ENCODE peak calls at places on chromosomes 12 and 14, in five cellular contexts. X is fibroblast of lung, F is retinal pigment epithelial cell, L is GM12865, A is esophagus squamous epithelium. E is an unnamed sample.

GRCh38 chr14:93032301-93032929 is 83.3 kb downstream of the ITPK1 start:
- DNase-seq in X (no peak), L (no peak), F (no peak), A (no peak), E (no peak)

GRCh38 chr14:104794099-104794498 is 1.4 kb downstream of the AKT1 start:
- DNase-seq in X (peak; percentile 53), A (no peak), F (peak; percentile 42), L (peak; percentile 70), E (peak; percentile 62)

GRCh38 chr12:66164349-66164821 is 5.4 kb downstream of the TMBIM4 start:
- DNase-seq in X (no peak), F (no peak), L (no peak), A (no peak), E (no peak)

GRCh38 chr12:132046561-132046960 is 96.8 kb downstream of the EP400 start:
- DNase-seq in X (peak; percentile 95), A (no peak), L (no peak), F (no peak), E (no peak)

GRCh38 chr14:91354979-91355685 is 62.5 kb downstream of the CCDC88C start:
- DNase-seq in A (no peak), L (peak; percentile 74), F (no peak), X (no peak), E (peak; percentile 62)

GRCh38 chr14:70118064-70118463 is 70.7 kb downstream of the SLC8A3 start:
- DNase-seq in L (no peak), X (no peak), A (no peak), F (no peak), E (no peak)

GRCh38 chr14:77316872-77317271 is 3.8 kb downstream of the POMT2 start:
- DNase-seq in F (no peak), L (no peak), A (no peak), X (no peak), E (no peak)

GRCh38 chr14:22482085-22482694 is 106.8 kb downstream of the DAD1 start:
- DNase-seq in F (no peak), L (peak; percentile 58), X (no peak), A (no peak), E (no peak)

GRCh38 chr14:104724981-104725771 is 1.1 kb downstream of the ADSS1 start:
- DNase-seq in A (no peak), F (no peak), X (peak; percentile 63), L (no peak), E (no peak)

GRCh38 chr12:39309516-39309915 is 133.4 kb downstream of the KIF21A start:
- DNase-seq in X (no peak), F (no peak), L (no peak), A (no peak), E (no peak)

GRCh38 chr12:115871714-115872113 is 405.8 kb downstream of the MED13L start:
- DNase-seq in X (peak; percentile 20), F (no peak), A (no peak), L (peak; percentile 25), E (peak; percentile 39)

GRCh38 chr12:22518067-22518719 is 26.1 kb downstream of the C2CD5 start:
- DNase-seq in F (peak; percentile 62), L (no peak), X (peak; percentile 65), A (no peak), E (no peak)

GRCh38 chr14:105315941-105316562 is 1.5 kb downstream of the PACS2 start:
- DNase-seq in A (no peak), L (no peak), F (no peak), X (no peak), E (no peak)

GRCh38 chr12:77104792-77105191 is 39.4 kb upstream of the E2F7 start:
- DNase-seq in L (no peak), X (peak; percentile 32), F (no peak), A (no peak), E (no peak)

GRCh38 chr14:67999693-68000384 is 180.3 kb downstream of the RAD51B start:
- DNase-seq in L (no peak), A (no peak), X (peak; percentile 84), F (peak; percentile 76), E (no peak)

GRCh38 chr12:122888232-122888752 is 7.6 kb downstream of the VPS37B start:
- DNase-seq in X (peak; percentile 57), L (peak; percentile 62), F (peak; percentile 76), A (no peak), E (peak; percentile 54)

GRCh38 chr12:14366211-14366762 is 805 bp downstream of the ATF7IP start:
- DNase-seq in F (no peak), A (no peak), L (peak; percentile 66), X (no peak), E (no peak)

GRCh38 chr12:82019533-82019932 is 260.4 kb upstream of the PPFIA2 start:
- DNase-seq in L (peak; percentile 2), X (no peak), F (no peak), A (no peak), E (no peak)

GRCh38 chr12:26629864-26630263 is 203.1 kb downstream of the ITPR2 start:
- DNase-seq in A (no peak), X (peak; percentile 67), F (peak; percentile 51), L (no peak), E (no peak)

GRCh38 chr12:118714051-118714460 is 267.3 kb upstream of the SRRM4 start:
- DNase-seq in X (no peak), F (no peak), A (no peak), L (peak; percentile 69), E (peak; percentile 51)

GRCh38 chr14:65432361-65432948 is 19.9 kb downstream of the FUT8 start:
- DNase-seq in A (no peak), F (no peak), X (no peak), L (no peak), E (no peak)

GRCh38 chr12:69070319-69071090 is 137.5 kb upstream of the CPM start:
- DNase-seq in A (no peak), L (peak; percentile 69), F (no peak), X (peak; percentile 79), E (peak; percentile 59)
- TF ChIP-seq CTCF in A (peak; percentile 86), L (peak; percentile 95), F (peak; percentile 98), X (peak; percentile 98), E (peak; percentile 83)

GRCh38 chr12:120230326-120230973 is 29.5 kb upstream of the RPLP0 start:
- DNase-seq in F (peak; percentile 94), A (no peak), L (no peak), X (peak; percentile 96), E (no peak)

GRCh38 chr12:120229071-120229582 is 28.2 kb upstream of the RPLP0 start:
- DNase-seq in X (no peak), F (no peak), A (no peak), L (no peak), E (no peak)

GRCh38 chr12:120229583-120230325 is 28.8 kb upstream of the RPLP0 start:
- DNase-seq in L (no peak), A (no peak), F (no peak), X (peak; percentile 46), E (no peak)

GRCh38 chr12:120230974-120231315 is 30.0 kb upstream of the RPLP0 start:
- DNase-seq in A (no peak), F (no peak), L (no peak), X (no peak), E (no peak)

GRCh38 chr12:120231316-120232011 is 30.6 kb upstream of the RPLP0 start:
- DNase-seq in X (peak; percentile 78), F (peak; percentile 71), A (no peak), L (no peak), E (no peak)
- TF ChIP-seq CTCF in X (peak; percentile 17), F (peak; percentile 8), A (peak; percentile 54), L (no peak), E (no peak)

DNA sequence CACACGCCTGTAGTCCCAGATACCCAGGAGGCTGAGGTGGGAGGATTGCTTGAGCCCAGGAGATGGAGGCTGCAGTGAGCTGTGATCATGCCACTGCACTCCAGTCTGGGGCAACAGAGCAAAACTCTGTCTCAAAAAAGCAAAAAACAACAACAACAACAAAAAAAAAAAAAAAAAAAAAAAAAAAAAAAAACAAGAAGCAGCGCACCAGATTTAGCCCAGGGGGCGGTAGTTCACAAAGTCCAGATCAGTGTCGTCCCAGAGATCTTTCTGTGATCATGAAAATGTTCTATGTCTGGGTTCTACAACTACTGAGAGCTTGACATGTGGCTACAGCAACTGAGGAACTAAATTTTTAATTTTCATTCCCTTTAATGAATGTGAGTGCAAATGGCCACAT is 27.4 kb downstream of the OAS2 start:
- DNase-seq in A (no peak), X (no peak), F (no peak), L (no peak), E (no peak)
- TF ChIP-seq CTCF in A (no peak), X (peak; percentile 29), F (peak; percentile 52), L (peak; percentile 6), E (no peak)

GRCh38 chr14:56752428-56752827 is 57.9 kb downstream of the OTX2 start:
- DNase-seq in A (no peak), X (no peak), F (no peak), L (no peak), E (no peak)

GRCh38 chr14:56754966-56755365 is 55.3 kb downstream of the OTX2 start:
- DNase-seq in L (no peak), F (no peak), X (no peak), A (no peak), E (no peak)

GRCh38 chr14:56751471-56751870 is 58.8 kb downstream of the OTX2 start:
- DNase-seq in X (no peak), A (no peak), L (no peak), F (no peak), E (no peak)
- TF ChIP-seq CTCF in X (no peak), A (no peak), L (no peak), F (peak; percentile 15), E (no peak)

E was measured in GM10248.